ENCODE peak calls at places on chromosome 4, in four cellular contexts. C is K562, A is GM12878, P is H1. K is an unnamed sample.

GRCh38 chr4:17966312-17966711 is 55.2 kb downstream of the LCORL start:
- DNase-seq in A (no peak), P (no peak), C (no peak), K (no peak)

GRCh38 chr4:100823066-100823992 is 305.5 kb upstream of the EMCN start:
- DNase-seq in C (no peak), A (peak; percentile 68), P (no peak), K (no peak)

GRCh38 chr4:52957791-52958190 is 95.7 kb downstream of the RASL11B start:
- DNase-seq in P (no peak), A (no peak), C (no peak), K (peak; percentile 24)

GRCh38 chr4:10587697-10588096 is 96.9 kb downstream of the CLNK start:
- DNase-seq in A (no peak), C (no peak), P (no peak), K (no peak)

GRCh38 chr4:16532240-16532990 is 306.1 kb upstream of the TAPT1 start:
- DNase-seq in A (no peak), C (no peak), P (no peak), K (peak; percentile 91)

GRCh38 chr4:147157860-147158701 is 212.4 kb upstream of the TTC29 start:
- DNase-seq in C (no peak), A (no peak), P (no peak), K (peak; percentile 20)

GRCh38 chr4:1540601-1541375 is 134.5 kb upstream of the NKX1-1 start:
- DNase-seq in A (no peak), P (no peak), C (peak; percentile 46), K (no peak)

GRCh38 chr4:20431422-20432014 is 179.8 kb downstream of the SLIT2 start:
- DNase-seq in A (no peak), C (no peak), P (no peak), K (no peak)

GRCh38 chr4:105858466-105859040 is 36.7 kb upstream of the NPNT start:
- DNase-seq in P (no peak), C (no peak), A (peak; percentile 30), K (no peak)
- H3K27ac ChIP-seq in P (no peak overlapping the region), C (no peak overlapping the region), A (peak overlapping the region; percentile 28), K (no peak overlapping the region)

GRCh38 chr4:3345384-3345783 is 52.6 kb downstream of the RGS12 start:
- DNase-seq in A (no peak), C (no peak), P (no peak), K (no peak)
- TF ChIP-seq CHD1 in A (no peak), C (no peak), P (no peak), K (no peak)

GRCh38 chr4:112677519-112678091 is 40.7 kb downstream of the LARP7 start:
- DNase-seq in P (no peak), A (no peak), C (no peak), K (no peak)
- H3K27ac ChIP-seq in P (no peak overlapping the region), A (no peak overlapping the region), C (no peak overlapping the region), K (no peak overlapping the region)

GRCh38 chr4:123325241-123325681 is 71.3 kb upstream of the SPRY1 start:
- DNase-seq in A (peak; percentile 75), C (no peak), P (no peak), K (no peak)
- TF ChIP-seq CHD1 in A (no peak), C (no peak), P (no peak), K (no peak)

DNA sequence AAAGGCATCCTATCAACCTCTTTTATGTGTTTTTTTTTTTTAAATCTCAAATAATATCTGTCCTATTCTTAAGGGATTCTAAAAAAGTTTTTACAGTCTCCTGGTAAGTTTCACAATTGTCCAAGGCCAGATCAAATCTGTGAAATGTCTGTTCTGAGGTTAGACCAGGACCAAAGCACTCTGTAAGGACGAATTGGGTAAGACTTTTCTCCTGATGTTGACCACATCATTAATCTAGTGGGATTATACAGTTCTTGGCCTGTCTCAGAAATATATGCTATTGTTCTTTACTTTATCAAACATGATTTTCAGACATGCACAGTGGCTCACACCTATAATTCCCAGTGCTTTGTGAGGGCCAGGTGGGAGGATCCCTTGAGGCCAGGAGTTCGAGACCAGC is 45.8 kb upstream of the TMEM131L start:
- DNase-seq in C (no peak), A (no peak), P (no peak), K (no peak)
- H3K27ac ChIP-seq in C (no peak overlapping the region), A (no peak overlapping the region), P (no peak overlapping the region), K (no peak overlapping the region)